ENCODE peak calls at places on chromosomes 5 and 9, in ten cellular contexts. One of them, this sample, is unnamed.

GRCh38 chr9:133108794-133109641 is 12.0 kb downstream of the RALGDS start:
- DNase-seq in tibial nerve: no peak
- DNase-seq in HCT116: no peak
- DNase-seq in ovary: no peak
- DNase-seq in MCF 10A: no peak
- DNase-seq in left ventricle myocardium inferior: peak
- DNase-seq in hepatocyte: no peak
- DNase-seq in mucosa of descending colon: peak
- DNase-seq in astrocyte of the spinal cord: no peak
- DNase-seq in BJ: no peak
- DNase-seq in this sample: no peak

GRCh38 chr9:76610009-76610352 is 151.0 kb downstream of the GCNT1 start:
- DNase-seq in hepatocyte: peak
- DNase-seq in BJ: peak
- DNase-seq in tibial nerve: peak
- DNase-seq in ovary: no peak
- DNase-seq in left ventricle myocardium inferior: peak
- DNase-seq in MCF 10A: peak
- DNase-seq in mucosa of descending colon: peak
- DNase-seq in HCT116: no peak
- DNase-seq in astrocyte of the spinal cord: peak
- DNase-seq in this sample: no peak

GRCh38 chr9:91948423-91949292 is 1.4 kb downstream of the ROR2 start:
- DNase-seq in mucosa of descending colon: peak
- DNase-seq in hepatocyte: peak
- DNase-seq in tibial nerve: no peak
- DNase-seq in ovary: peak
- DNase-seq in left ventricle myocardium inferior: peak
- DNase-seq in MCF 10A: peak
- DNase-seq in HCT116: peak
- DNase-seq in astrocyte of the spinal cord: no peak
- DNase-seq in BJ: no peak
- DNase-seq in this sample: peak

GRCh38 chr5:128949847-128950546 is 15.3 kb upstream of the SLC27A6 start:
- DNase-seq in HCT116: no peak
- DNase-seq in BJ: no peak
- DNase-seq in ovary: no peak
- DNase-seq in mucosa of descending colon: no peak
- DNase-seq in tibial nerve: no peak
- DNase-seq in hepatocyte: no peak
- DNase-seq in astrocyte of the spinal cord: no peak
- DNase-seq in left ventricle myocardium inferior: no peak
- DNase-seq in MCF 10A: no peak
- DNase-seq in this sample: no peak

GRCh38 chr9:129572052-129572425 is 48.9 kb downstream of the C9orf50 start:
- DNase-seq in mucosa of descending colon: no peak
- DNase-seq in MCF 10A: no peak
- DNase-seq in left ventricle myocardium inferior: no peak
- DNase-seq in HCT116: no peak
- DNase-seq in astrocyte of the spinal cord: no peak
- DNase-seq in hepatocyte: no peak
- DNase-seq in tibial nerve: no peak
- DNase-seq in BJ: no peak
- DNase-seq in ovary: no peak
- DNase-seq in this sample: no peak

GRCh38 chr9:87336407-87336806 is 161.3 kb upstream of the DAPK1 start:
- DNase-seq in BJ: no peak
- DNase-seq in MCF 10A: peak
- DNase-seq in HCT116: no peak
- DNase-seq in left ventricle myocardium inferior: no peak
- DNase-seq in astrocyte of the spinal cord: no peak
- DNase-seq in ovary: no peak
- DNase-seq in tibial nerve: no peak
- DNase-seq in hepatocyte: peak
- DNase-seq in mucosa of descending colon: no peak
- DNase-seq in this sample: no peak

GRCh38 chr5:114146398-114146797 is 215.5 kb upstream of the KCNN2 start:
- DNase-seq in tibial nerve: no peak
- DNase-seq in BJ: no peak
- DNase-seq in MCF 10A: no peak
- DNase-seq in HCT116: no peak
- DNase-seq in ovary: no peak
- DNase-seq in hepatocyte: no peak
- DNase-seq in mucosa of descending colon: no peak
- DNase-seq in astrocyte of the spinal cord: no peak
- DNase-seq in left ventricle myocardium inferior: no peak
- DNase-seq in this sample: no peak

GRCh38 chr5:132812123-132812948 is 766 bp upstream of the SOWAHA start:
- DNase-seq in astrocyte of the spinal cord: no peak
- DNase-seq in left ventricle myocardium inferior: no peak
- DNase-seq in hepatocyte: no peak
- DNase-seq in MCF 10A: no peak
- DNase-seq in tibial nerve: no peak
- DNase-seq in mucosa of descending colon: no peak
- DNase-seq in HCT116: no peak
- DNase-seq in BJ: no peak
- DNase-seq in ovary: no peak
- DNase-seq in this sample: no peak

GRCh38 chr9:134590240-134591081 is 51.1 kb upstream of the COL5A1 start:
- DNase-seq in astrocyte of the spinal cord: no peak
- DNase-seq in HCT116: no peak
- DNase-seq in left ventricle myocardium inferior: no peak
- DNase-seq in tibial nerve: no peak
- DNase-seq in hepatocyte: no peak
- DNase-seq in mucosa of descending colon: no peak
- DNase-seq in MCF 10A: peak
- DNase-seq in ovary: no peak
- DNase-seq in BJ: no peak
- DNase-seq in this sample: peak

GRCh38 chr5:116271432-116271831 is 186.6 kb downstream of the COMMD10 start:
- DNase-seq in BJ: no peak
- DNase-seq in HCT116: no peak
- DNase-seq in tibial nerve: no peak
- DNase-seq in left ventricle myocardium inferior: no peak
- DNase-seq in astrocyte of the spinal cord: peak
- DNase-seq in hepatocyte: no peak
- DNase-seq in mucosa of descending colon: no peak
- DNase-seq in MCF 10A: no peak
- DNase-seq in ovary: no peak
- DNase-seq in this sample: no peak

GRCh38 chr5:116274251-116274650 is 189.4 kb downstream of the COMMD10 start:
- DNase-seq in HCT116: no peak
- DNase-seq in astrocyte of the spinal cord: no peak
- DNase-seq in ovary: no peak
- DNase-seq in tibial nerve: no peak
- DNase-seq in left ventricle myocardium inferior: no peak
- DNase-seq in BJ: no peak
- DNase-seq in hepatocyte: no peak
- DNase-seq in mucosa of descending colon: no peak
- DNase-seq in MCF 10A: no peak
- DNase-seq in this sample: no peak

GRCh38 chr5:116275282-116275681 is 190.5 kb downstream of the COMMD10 start:
- DNase-seq in tibial nerve: no peak
- DNase-seq in ovary: no peak
- DNase-seq in MCF 10A: no peak
- DNase-seq in HCT116: no peak
- DNase-seq in left ventricle myocardium inferior: no peak
- DNase-seq in hepatocyte: no peak
- DNase-seq in astrocyte of the spinal cord: no peak
- DNase-seq in BJ: no peak
- DNase-seq in mucosa of descending colon: no peak
- DNase-seq in this sample: no peak

GRCh38 chr5:116273458-116274242 is 188.8 kb downstream of the COMMD10 start:
- DNase-seq in BJ: peak
- DNase-seq in left ventricle myocardium inferior: no peak
- DNase-seq in tibial nerve: no peak
- DNase-seq in astrocyte of the spinal cord: no peak
- DNase-seq in mucosa of descending colon: no peak
- DNase-seq in MCF 10A: no peak
- DNase-seq in ovary: no peak
- DNase-seq in HCT116: no peak
- DNase-seq in hepatocyte: no peak
- DNase-seq in this sample: no peak

DNA sequence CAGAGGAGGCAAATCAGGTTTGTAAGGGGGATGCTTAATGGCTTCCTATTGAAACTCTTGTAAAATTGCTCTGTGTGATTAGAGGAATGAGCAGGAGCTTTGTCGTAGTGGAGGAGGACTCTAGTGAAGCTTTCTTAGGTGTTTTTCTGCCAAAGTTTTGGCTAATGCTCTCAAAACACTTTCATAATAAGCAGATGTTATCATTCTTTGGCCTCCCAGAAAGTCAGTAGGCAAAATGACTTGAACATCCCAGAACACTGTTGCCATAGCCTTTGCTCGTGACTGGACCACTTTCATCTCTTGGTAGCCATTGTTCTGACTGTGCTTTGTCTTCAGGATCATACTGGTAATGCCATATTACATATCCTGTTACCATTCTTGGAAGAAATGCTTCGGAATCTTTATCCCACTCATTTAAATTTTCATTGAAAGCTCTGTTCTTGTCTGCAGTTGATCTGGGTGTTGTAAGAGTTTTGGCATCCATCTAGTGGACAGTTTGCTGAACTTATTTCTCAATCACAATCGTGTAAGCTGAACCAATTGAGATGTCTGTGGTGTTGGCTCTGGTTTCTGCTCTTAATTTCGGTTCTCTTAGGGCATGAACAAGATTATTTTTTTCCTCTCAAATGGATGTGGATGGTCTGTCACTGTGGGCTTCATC is 187.6 kb downstream of the COMMD10 start:
- DNase-seq in HCT116: no peak
- DNase-seq in mucosa of descending colon: no peak
- DNase-seq in MCF 10A: peak
- DNase-seq in left ventricle myocardium inferior: no peak
- DNase-seq in ovary: no peak
- DNase-seq in BJ: no peak
- DNase-seq in hepatocyte: no peak
- DNase-seq in tibial nerve: no peak
- DNase-seq in astrocyte of the spinal cord: no peak
- DNase-seq in this sample: no peak
- TF ChIP-seq CTCF in HCT116: peak
- TF ChIP-seq CTCF in mucosa of descending colon: no peak
- TF ChIP-seq CTCF in MCF 10A: no peak
- TF ChIP-seq CTCF in left ventricle myocardium inferior: no peak
- TF ChIP-seq CTCF in ovary: no peak
- TF ChIP-seq CTCF in BJ: peak
- TF ChIP-seq CTCF in hepatocyte: no peak
- TF ChIP-seq CTCF in tibial nerve: no peak
- TF ChIP-seq CTCF in astrocyte of the spinal cord: no peak
- TF ChIP-seq CTCF in this sample: no peak

DNA sequence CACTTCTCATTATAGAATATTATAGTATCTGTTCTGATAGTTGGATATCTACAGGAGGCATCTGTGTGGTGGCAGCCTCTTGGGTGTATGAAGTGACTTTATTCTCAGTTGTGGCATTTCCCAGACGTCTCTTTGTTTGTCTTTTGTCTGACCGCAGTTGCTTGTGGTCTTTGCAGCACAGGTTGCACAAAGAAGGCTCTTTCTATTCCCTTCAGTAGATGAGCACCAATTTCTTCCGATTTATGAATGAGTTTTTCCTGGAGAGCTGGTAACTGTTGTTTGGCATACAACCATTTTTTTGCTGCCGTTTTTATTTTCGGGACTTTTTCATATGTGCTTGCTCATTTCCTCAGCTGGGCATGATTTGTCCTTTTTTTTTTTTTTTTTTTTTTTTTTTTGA is 56.4 kb upstream of the MYO10 start:
- DNase-seq in MCF 10A: no peak
- DNase-seq in tibial nerve: no peak
- DNase-seq in left ventricle myocardium inferior: no peak
- DNase-seq in ovary: no peak
- DNase-seq in astrocyte of the spinal cord: peak
- DNase-seq in HCT116: no peak
- DNase-seq in hepatocyte: no peak
- DNase-seq in mucosa of descending colon: no peak
- DNase-seq in BJ: no peak
- DNase-seq in this sample: no peak
- TF ChIP-seq CTCF in MCF 10A: no peak
- TF ChIP-seq CTCF in tibial nerve: no peak
- TF ChIP-seq CTCF in left ventricle myocardium inferior: no peak
- TF ChIP-seq CTCF in ovary: no peak
- TF ChIP-seq CTCF in astrocyte of the spinal cord: no peak
- TF ChIP-seq CTCF in HCT116: no peak
- TF ChIP-seq CTCF in hepatocyte: no peak
- TF ChIP-seq CTCF in mucosa of descending colon: no peak
- TF ChIP-seq CTCF in BJ: no peak
- TF ChIP-seq CTCF in this sample: no peak

GRCh38 chr5:41637869-41638268 is 127.5 kb upstream of the PLCXD3 start:
- DNase-seq in tibial nerve: no peak
- DNase-seq in mucosa of descending colon: no peak
- DNase-seq in left ventricle myocardium inferior: no peak
- DNase-seq in BJ: no peak
- DNase-seq in hepatocyte: no peak
- DNase-seq in ovary: no peak
- DNase-seq in MCF 10A: no peak
- DNase-seq in astrocyte of the spinal cord: no peak
- DNase-seq in HCT116: peak
- DNase-seq in this sample: no peak
- TF ChIP-seq CTCF in tibial nerve: no peak
- TF ChIP-seq CTCF in mucosa of descending colon: no peak
- TF ChIP-seq CTCF in left ventricle myocardium inferior: no peak
- TF ChIP-seq CTCF in BJ: peak
- TF ChIP-seq CTCF in hepatocyte: no peak
- TF ChIP-seq CTCF in ovary: no peak
- TF ChIP-seq CTCF in MCF 10A: no peak
- TF ChIP-seq CTCF in astrocyte of the spinal cord: peak
- TF ChIP-seq CTCF in HCT116: peak
- TF ChIP-seq CTCF in this sample: no peak

GRCh38 chr5:179909224-179909623 is 1.5 kb upstream of the TBC1D9B start:
- DNase-seq in HCT116: no peak
- DNase-seq in hepatocyte: no peak
- DNase-seq in mucosa of descending colon: no peak
- DNase-seq in tibial nerve: no peak
- DNase-seq in astrocyte of the spinal cord: no peak
- DNase-seq in ovary: no peak
- DNase-seq in left ventricle myocardium inferior: no peak
- DNase-seq in MCF 10A: no peak
- DNase-seq in BJ: no peak
- DNase-seq in this sample: no peak

GRCh38 chr5:179906294-179906794 is 1.4 kb downstream of the TBC1D9B start:
- DNase-seq in tibial nerve: no peak
- DNase-seq in HCT116: no peak
- DNase-seq in astrocyte of the spinal cord: peak
- DNase-seq in hepatocyte: no peak
- DNase-seq in ovary: no peak
- DNase-seq in BJ: no peak
- DNase-seq in left ventricle myocardium inferior: no peak
- DNase-seq in MCF 10A: no peak
- DNase-seq in mucosa of descending colon: peak
- DNase-seq in this sample: no peak

GRCh38 chr5:179908528-179908927 is 831 bp upstream of the TBC1D9B start:
- DNase-seq in HCT116: no peak
- DNase-seq in mucosa of descending colon: peak
- DNase-seq in left ventricle myocardium inferior: no peak
- DNase-seq in hepatocyte: no peak
- DNase-seq in BJ: no peak
- DNase-seq in astrocyte of the spinal cord: no peak
- DNase-seq in MCF 10A: no peak
- DNase-seq in ovary: peak
- DNase-seq in tibial nerve: no peak
- DNase-seq in this sample: no peak

GRCh38 chr5:179906795-179907569 is 715 bp downstream of the TBC1D9B start:
- DNase-seq in MCF 10A: peak
- DNase-seq in astrocyte of the spinal cord: peak
- DNase-seq in hepatocyte: peak
- DNase-seq in HCT116: no peak
- DNase-seq in left ventricle myocardium inferior: no peak
- DNase-seq in BJ: no peak
- DNase-seq in ovary: peak
- DNase-seq in mucosa of descending colon: peak
- DNase-seq in tibial nerve: no peak
- DNase-seq in this sample: peak

GRCh38 chr5:179907570-179908324 is at the start of gene TBC1D9B:
- DNase-seq in left ventricle myocardium inferior: peak
- DNase-seq in tibial nerve: no peak
- DNase-seq in mucosa of descending colon: peak
- DNase-seq in MCF 10A: peak
- DNase-seq in HCT116: no peak
- DNase-seq in astrocyte of the spinal cord: peak
- DNase-seq in BJ: no peak
- DNase-seq in ovary: peak
- DNase-seq in hepatocyte: peak
- DNase-seq in this sample: peak
- TF ChIP-seq CTCF in left ventricle myocardium inferior: peak
- TF ChIP-seq CTCF in tibial nerve: peak
- TF ChIP-seq CTCF in mucosa of descending colon: peak
- TF ChIP-seq CTCF in MCF 10A: peak
- TF ChIP-seq CTCF in HCT116: peak
- TF ChIP-seq CTCF in astrocyte of the spinal cord: peak
- TF ChIP-seq CTCF in BJ: no peak
- TF ChIP-seq CTCF in ovary: peak
- TF ChIP-seq CTCF in hepatocyte: peak
- TF ChIP-seq CTCF in this sample: peak

This sample was measured in colonic mucosa.